ENCODE peak calls at places on chromosomes 12 and 14, in six cellular contexts. M, T, G, X, W and P are unnamed samples.

GRCh38 chr14:23183076-23183475 is 384 bp downstream of the SLC7A8 start:
- DNase-seq in M (no peak), T (no peak), G (no peak), X (no peak), W (no peak), P (no peak)

GRCh38 chr12:68342966-68343365 is 10.8 kb upstream of the MDM1 start:
- DNase-seq in M (no peak), T (no peak), G (no peak), X (no peak), W (no peak), P (no peak)

GRCh38 chr12:123532808-123533649 is 490 bp downstream of the RILPL1 start:
- DNase-seq in M (peak; percentile 24), T (peak; percentile 58), G (peak; percentile 66), X (no peak), W (peak; percentile 65), P (peak; percentile 68)

GRCh38 chr12:114406326-114407033 is 536 bp upstream of the TBX5 start:
- DNase-seq in M (peak; percentile 78), T (peak; percentile 26), G (no peak), X (no peak), W (no peak), P (no peak)

GRCh38 chr12:6584293-6584692 is 16.2 kb upstream of the NOP2 start:
- DNase-seq in M (no peak), T (no peak), G (no peak), X (no peak), W (no peak), P (no peak)

GRCh38 chr14:56532546-56532945 is 47.1 kb upstream of the TMEM260 start:
- DNase-seq in M (no peak), T (no peak), G (no peak), X (no peak), W (no peak), P (no peak)

GRCh38 chr12:93803408-93803807 is 126.2 kb downstream of the CRADD start:
- DNase-seq in M (peak; percentile 73), T (no peak), G (no peak), X (no peak), W (no peak), P (no peak)

GRCh38 chr12:121793501-121793835 is at the start of gene RHOF:
- DNase-seq in M (no peak), T (no peak), G (no peak), X (no peak), W (peak; percentile 77), P (no peak)

GRCh38 chr14:102591372-102591943 is 991 bp upstream of the RCOR1 start:
- DNase-seq in M (peak; percentile 29), T (no peak), G (no peak), X (no peak), W (no peak), P (peak; percentile 52)

GRCh38 chr12:112126916-112127315 is 1.6 kb downstream of the TRAFD1 start:
- DNase-seq in M (peak; percentile 59), T (no peak), G (no peak), X (no peak), W (no peak), P (peak; percentile 77)

GRCh38 chr14:92670177-92670576 is 78.2 kb downstream of the LGMN start:
- DNase-seq in M (peak; percentile 86), T (no peak), G (no peak), X (no peak), W (no peak), P (no peak)

GRCh38 chr12:26177303-26177702 is 18.1 kb upstream of the SSPN start:
- DNase-seq in M (no peak), T (no peak), G (no peak), X (no peak), W (no peak), P (no peak)

GRCh38 chr12:131783915-131784541 is 44.2 kb upstream of the MMP17 start:
- DNase-seq in M (peak; percentile 86), T (no peak), G (peak; percentile 72), X (no peak), W (peak; percentile 10), P (peak; percentile 87)

GRCh38 chr14:92456215-92457017 is 57.2 kb upstream of the RIN3 start:
- DNase-seq in M (peak; percentile 70), T (peak; percentile 48), G (peak; percentile 83), X (peak; percentile 51), W (peak; percentile 69), P (peak; percentile 74)

GRCh38 chr12:57941165-57941894 is at the start of gene ATP23:
- DNase-seq in M (peak; percentile 83), T (peak; percentile 67), G (peak; percentile 99), X (peak; percentile 88), W (peak; percentile 92), P (peak; percentile 86)
- H4K91ac ChIP-seq in M (peak within 1 kb of the TSS; percentile 73), T (no peak within 1 kb of the TSS), G (no peak within 1 kb of the TSS), X (no peak within 1 kb of the TSS), W (peak within 1 kb of the TSS; percentile 21), P (peak within 1 kb of the TSS; percentile 89)

GRCh38 chr14:24379907-24380746 is 12.1 kb downstream of the NFATC4 start:
- DNase-seq in M (no peak), T (no peak), G (no peak), X (no peak), W (no peak), P (no peak)
- H4K91ac ChIP-seq in M (no peak overlapping the region), T (no peak overlapping the region), G (no peak overlapping the region), X (no peak overlapping the region), W (no peak overlapping the region), P (peak overlapping the region; percentile 32)

GRCh38 chr12:47751561-47751960 is 7.1 kb downstream of the RAPGEF3 start:
- DNase-seq in M (no peak), T (no peak), G (no peak), X (no peak), W (no peak), P (no peak)
- H4K91ac ChIP-seq in M (no peak overlapping the region), T (no peak overlapping the region), G (no peak overlapping the region), X (peak overlapping the region; percentile 75), W (no peak overlapping the region), P (no peak overlapping the region)

GRCh38 chr12:66030217-66030781 is 100.3 kb downstream of the LLPH start:
- DNase-seq in M (no peak), T (no peak), G (no peak), X (no peak), W (no peak), P (no peak)
- H4K91ac ChIP-seq in M (no peak overlapping the region), T (no peak overlapping the region), G (no peak overlapping the region), X (no peak overlapping the region), W (no peak overlapping the region), P (no peak overlapping the region)